ENCODE peak calls at places on chromosomes 1 and 21, in seven cellular contexts. E is CD4-positive, CD25-positive, alpha-beta regulatory T cell; V is IMR-90; D is mammary epithelial cell; P is OCI-LY7; W is brain microvascular endothelial cell; F is right cardiac atrium. L is an unnamed sample.

GRCh38 chr1:226960944-226961765 is 21.1 kb downstream of the COQ8A start:
- DNase-seq in V (no peak), P (no peak), F (no peak), D (no peak), W (no peak), E (no peak), L (no peak)

GRCh38 chr1:85583355-85584263 is 3.0 kb downstream of the CCN1 start:
- DNase-seq in P (no peak), F (no peak), E (no peak), V (peak; percentile 67), W (no peak), D (no peak), L (no peak)

GRCh38 chr1:241586905-241587532 is 53.1 kb downstream of the CHML start:
- DNase-seq in W (no peak), D (no peak), E (no peak), V (no peak), F (no peak), P (no peak), L (no peak)

GRCh38 chr21:46551636-46552241 is 53.1 kb downstream of the S100B start:
- DNase-seq in V (no peak), F (peak; percentile 71), E (peak; percentile 49), D (no peak), P (peak; percentile 49), W (no peak), L (no peak)

GRCh38 chr1:150809651-150810050 is 1.6 kb upstream of the CTSK start:
- DNase-seq in V (peak; percentile 83), D (peak; percentile 88), E (no peak), P (no peak), W (peak; percentile 42), F (no peak), L (peak; percentile 69)

GRCh38 chr1:7519181-7519860 is 251.8 kb upstream of the VAMP3 start:
- DNase-seq in D (no peak), F (no peak), P (no peak), E (no peak), V (no peak), W (no peak), L (no peak)

GRCh38 chr1:36092798-36093185 is 4.1 kb downstream of the ADPRS start:
- DNase-seq in W (no peak), V (no peak), D (no peak), P (no peak), F (no peak), E (no peak), L (no peak)

GRCh38 chr1:9194024-9194423 is 40.5 kb upstream of the H6PD start:
- DNase-seq in E (no peak), P (no peak), W (peak; percentile 50), F (no peak), V (no peak), D (no peak), L (no peak)

GRCh38 chr1:202085682-202086373 is 36.9 kb upstream of the GPR37L1 start:
- DNase-seq in E (no peak), F (peak; percentile 68), P (no peak), V (peak; percentile 35), D (no peak), W (no peak), L (no peak)

GRCh38 chr1:243598433-243598832 is 251.6 kb downstream of the AKT3 start:
- DNase-seq in P (no peak), F (no peak), D (peak; percentile 90), W (peak; percentile 89), V (peak; percentile 93), E (peak; percentile 23), L (peak; percentile 89)

GRCh38 chr1:31366796-31367195 is 6.1 kb downstream of the FABP3 start:
- DNase-seq in E (no peak), P (no peak), D (no peak), W (no peak), V (no peak), F (no peak), L (no peak)

GRCh38 chr1:68010094-68010493 is 40.3 kb downstream of the DIRAS3 start:
- DNase-seq in D (peak; percentile 17), E (no peak), F (no peak), W (no peak), P (no peak), V (peak; percentile 47), L (no peak)

GRCh38 chr1:103901072-103901471 is 151.4 kb downstream of the AMY1C start:
- DNase-seq in V (no peak), W (no peak), F (no peak), E (no peak), P (no peak), D (no peak), L (no peak)

GRCh38 chr1:192382758-192383157 is 66.0 kb downstream of the RGS21 start:
- DNase-seq in W (no peak), E (no peak), V (no peak), F (no peak), P (peak; percentile 4), D (no peak), L (no peak)

GRCh38 chr1:99481391-99481996 is 164.4 kb upstream of the PALMD start:
- DNase-seq in W (peak; percentile 67), V (peak; percentile 68), E (peak; percentile 49), D (peak; percentile 35), F (no peak), P (peak; percentile 59), L (no peak)

GRCh38 chr1:180267761-180268555 is 37.9 kb downstream of the LHX4 start:
- DNase-seq in W (no peak), E (no peak), D (no peak), P (no peak), V (no peak), F (peak; percentile 50), L (no peak)
- H3K27ac ChIP-seq in W (no peak overlapping the region), E (no peak overlapping the region), D (no peak overlapping the region), P (no peak overlapping the region), V (no peak overlapping the region), F (no peak overlapping the region), L (no peak overlapping the region)

DNA sequence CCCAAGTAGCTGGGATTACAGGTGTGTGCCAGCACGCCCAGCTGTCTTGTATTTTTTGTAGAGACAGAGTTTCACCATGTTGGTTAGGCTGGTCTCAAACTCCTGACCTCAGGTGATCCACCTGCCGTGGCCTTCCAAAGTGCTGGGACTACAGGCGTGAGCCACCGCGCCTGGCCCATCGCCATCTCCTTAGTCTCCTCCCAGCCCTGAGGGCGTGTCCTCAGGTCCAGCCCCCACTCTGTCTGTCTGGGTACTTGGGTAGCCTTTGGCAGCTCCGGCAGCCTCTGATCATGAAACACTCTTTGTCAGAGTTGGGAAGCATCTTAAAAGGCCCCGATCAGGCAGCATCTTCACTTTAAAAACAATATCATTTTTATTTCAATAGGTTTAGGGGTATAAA is 90.3 kb upstream of the DISP3 start:
- DNase-seq in D (no peak), W (no peak), E (no peak), V (no peak), P (no peak), F (no peak), L (no peak)
- H3K27ac ChIP-seq in D (no peak overlapping the region), W (no peak overlapping the region), E (no peak overlapping the region), V (no peak overlapping the region), P (no peak overlapping the region), F (no peak overlapping the region), L (no peak overlapping the region)

GRCh38 chr1:162633327-162633762 is 1.1 kb downstream of the DDR2 start:
- DNase-seq in E (no peak), P (no peak), V (peak; percentile 59), D (no peak), W (peak; percentile 39), F (no peak), L (no peak)

GRCh38 chr1:162632234-162632666 is at the start of gene DDR2:
- DNase-seq in W (peak; percentile 88), D (no peak), V (peak; percentile 96), E (no peak), P (no peak), F (peak; percentile 77), L (no peak)

GRCh38 chr1:162629651-162630050 is 2.6 kb upstream of the DDR2 start:
- DNase-seq in F (no peak), W (peak; percentile 52), E (no peak), P (no peak), V (peak; percentile 81), D (no peak), L (no peak)

GRCh38 chr1:162632743-162633326 is 571 bp downstream of the DDR2 start:
- DNase-seq in D (no peak), E (no peak), W (peak; percentile 34), F (no peak), P (no peak), V (peak; percentile 49), L (no peak)

DNA sequence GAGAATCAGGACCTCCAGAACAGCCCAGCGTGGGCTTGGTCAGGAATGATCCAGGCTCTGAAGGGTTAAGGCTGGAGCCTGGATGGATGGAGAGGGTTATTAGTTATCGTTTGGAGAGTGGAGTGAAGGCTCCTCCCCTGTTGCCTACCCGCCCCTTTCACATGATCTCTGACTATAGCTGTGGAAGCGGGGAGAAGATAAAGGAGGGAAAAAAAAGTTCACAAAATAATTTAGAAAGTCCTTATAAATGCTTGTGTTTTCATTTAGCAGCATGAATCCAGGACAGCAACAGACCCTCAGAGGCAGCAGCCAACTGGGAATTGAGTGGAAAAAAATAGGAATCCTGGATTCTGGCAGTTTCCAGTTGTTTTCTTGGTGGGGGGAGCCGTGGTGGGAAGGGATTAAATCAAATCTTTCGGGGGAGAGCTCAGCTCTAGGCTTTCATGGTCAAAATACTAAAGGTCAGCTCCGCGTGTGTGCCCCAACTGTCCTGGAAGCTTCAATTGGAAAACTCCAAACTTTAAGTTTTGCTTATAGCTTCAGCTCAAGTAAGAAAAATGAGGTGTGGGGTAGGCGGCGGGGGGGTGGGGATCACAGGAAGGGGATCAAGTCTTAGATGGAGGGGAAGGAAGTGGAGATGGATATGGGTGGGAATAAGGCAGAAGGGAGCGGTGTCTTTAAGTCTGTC is 574 bp upstream of the DDR2 start:
- DNase-seq in F (peak; percentile 60), E (no peak), W (peak; percentile 75), D (no peak), V (peak; percentile 77), P (no peak), L (no peak)
- H3K27ac ChIP-seq in F (peak overlapping the region; percentile 86), E (no peak overlapping the region), W (peak overlapping the region; percentile 93), D (no peak overlapping the region), V (peak overlapping the region; percentile 93), P (no peak overlapping the region), L (no peak overlapping the region)

GRCh38 chr1:114668784-114669561 is 876 bp downstream of the DENND2C start:
- DNase-seq in E (peak; percentile 2), W (no peak), D (peak; percentile 76), F (no peak), V (peak; percentile 24), P (peak; percentile 13), L (peak; percentile 40)
- H3K27ac ChIP-seq in E (no peak overlapping the region), W (no peak overlapping the region), D (peak overlapping the region; percentile 100), F (no peak overlapping the region), V (no peak overlapping the region), P (no peak overlapping the region), L (peak overlapping the region; percentile 99)

DNA sequence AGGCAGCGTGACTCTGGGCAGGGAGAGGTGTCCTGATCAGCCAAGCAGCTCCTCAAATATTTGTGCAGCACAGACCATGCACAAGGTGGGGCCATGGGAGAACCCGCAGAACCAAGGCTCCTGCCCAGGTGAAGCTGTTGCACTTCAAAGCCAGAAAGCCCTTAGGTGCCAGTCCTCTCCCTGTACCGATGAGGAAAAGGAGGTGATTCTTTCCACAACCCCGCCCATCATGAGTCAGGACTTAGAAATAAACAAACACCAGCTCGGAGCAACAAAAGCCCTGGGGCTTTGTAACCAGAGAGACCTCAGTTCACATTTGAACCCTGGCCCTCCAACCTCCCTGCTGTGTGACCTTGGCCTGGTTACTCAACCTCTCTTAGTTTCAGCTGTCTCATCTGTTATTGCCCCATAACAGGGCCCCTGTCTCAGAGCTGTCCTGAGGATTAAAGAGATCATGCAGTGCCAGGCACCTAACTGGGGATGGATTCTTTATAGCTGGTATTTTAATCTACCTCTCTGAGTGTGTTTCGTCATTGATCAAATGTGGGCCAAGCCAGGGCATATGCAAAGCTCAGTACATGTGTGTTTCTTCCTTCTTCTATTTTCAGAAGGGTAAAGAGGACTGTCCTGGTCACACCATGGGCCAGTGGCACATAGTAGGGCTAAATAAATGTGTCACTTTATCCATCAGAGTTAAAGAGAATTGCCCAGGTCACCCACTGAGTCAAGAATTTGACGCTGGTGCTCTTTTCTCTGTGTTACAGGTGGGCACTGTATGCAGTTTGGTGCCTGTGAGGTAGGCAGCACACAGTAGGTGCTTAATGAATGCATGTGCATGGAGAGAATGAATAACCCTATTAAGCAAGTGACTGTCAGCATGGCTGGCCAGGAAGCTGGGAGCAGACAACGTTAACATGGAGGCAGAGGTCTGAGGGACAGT is 1.4 kb downstream of the LDLRAD1 start:
- DNase-seq in W (peak; percentile 38), P (no peak), D (peak; percentile 80), V (peak; percentile 20), F (no peak), E (no peak), L (peak; percentile 80)
- H3K27ac ChIP-seq in W (no peak overlapping the region), P (no peak overlapping the region), D (no peak overlapping the region), V (no peak overlapping the region), F (no peak overlapping the region), E (no peak overlapping the region), L (peak overlapping the region; percentile 54)

L was measured in epithelial cell of prostate.